ENCODE peak calls at places on chromosomes 2 and 18, in four cellular contexts. One of them, this sample, is unnamed. For H3K79me2, the result is how much of the 10 kb centered on the place peaks cover.

GRCh38 chr2:23850564-23851256 is 76.2 kb downstream of the ATAD2B start:
- DNase-seq in HCT116: no peak
- DNase-seq in H1: no peak
- DNase-seq in K562: no peak
- DNase-seq in this sample: no peak

GRCh38 chr2:239259173-239259572 is 141.6 kb downstream of the HDAC4 start:
- DNase-seq in K562: no peak
- DNase-seq in HCT116: no peak
- DNase-seq in H1: no peak
- DNase-seq in this sample: no peak

GRCh38 chr2:129862668-129863067 is 116.8 kb upstream of the RAB6C start:
- DNase-seq in HCT116: no peak
- DNase-seq in K562: no peak
- DNase-seq in H1: no peak
- DNase-seq in this sample: no peak

GRCh38 chr2:231604101-231604684 is 11.5 kb downstream of the TEX44 start:
- DNase-seq in K562: no peak
- DNase-seq in H1: no peak
- DNase-seq in HCT116: no peak
- DNase-seq in this sample: peak

GRCh38 chr18:23847321-23847986 is 158.2 kb downstream of the LAMA3 start:
- DNase-seq in H1: no peak
- DNase-seq in K562: no peak
- DNase-seq in HCT116: no peak
- DNase-seq in this sample: peak

GRCh38 chr2:136383161-136383560 is 265.2 kb upstream of the CXCR4 start:
- DNase-seq in K562: no peak
- DNase-seq in H1: no peak
- DNase-seq in HCT116: no peak
- DNase-seq in this sample: no peak

GRCh38 chr2:5692561-5693287 is 540 bp downstream of the SOX11 start:
- DNase-seq in K562: no peak
- DNase-seq in HCT116: no peak
- DNase-seq in H1: no peak
- DNase-seq in this sample: no peak

GRCh38 chr18:76306685-76307292 is 188.3 kb downstream of the ZNF516 start:
- DNase-seq in K562: peak
- DNase-seq in H1: no peak
- DNase-seq in HCT116: peak
- DNase-seq in this sample: no peak

GRCh38 chr2:76721226-76721625 is 801.0 kb downstream of the LRRTM4 start:
- DNase-seq in H1: no peak
- DNase-seq in K562: no peak
- DNase-seq in HCT116: no peak
- DNase-seq in this sample: no peak

GRCh38 chr2:219124379-219125110 is 36.1 kb downstream of the NHEJ1 start:
- DNase-seq in H1: no peak
- DNase-seq in HCT116: no peak
- DNase-seq in K562: peak
- DNase-seq in this sample: no peak

GRCh38 chr2:178211943-178212342 is 17.6 kb downstream of the OSBPL6 start:
- DNase-seq in HCT116: no peak
- DNase-seq in K562: no peak
- DNase-seq in H1: peak
- DNase-seq in this sample: no peak

GRCh38 chr2:174350018-174350417 is 15.3 kb downstream of the SP9 start:
- DNase-seq in K562: no peak
- DNase-seq in HCT116: no peak
- DNase-seq in H1: no peak
- DNase-seq in this sample: no peak

GRCh38 chr18:5463390-5463789 is 80.4 kb downstream of the EPB41L3 start:
- DNase-seq in H1: no peak
- DNase-seq in HCT116: no peak
- DNase-seq in K562: no peak
- DNase-seq in this sample: no peak

GRCh38 chr2:26438926-26439325 is 37.2 kb downstream of the DRC1 start:
- DNase-seq in H1: no peak
- DNase-seq in HCT116: no peak
- DNase-seq in K562: no peak
- DNase-seq in this sample: no peak

GRCh38 chr2:241340621-241341163 is 15.4 kb upstream of the FARP2 start:
- DNase-seq in K562: no peak
- DNase-seq in H1: no peak
- DNase-seq in HCT116: no peak
- DNase-seq in this sample: no peak
- TF ChIP-seq SRF in K562: no peak
- TF ChIP-seq SRF in H1: no peak
- TF ChIP-seq SRF in HCT116: no peak
- TF ChIP-seq SRF in this sample: no peak

GRCh38 chr2:203688798-203689197 is 17.6 kb upstream of the CD28 start:
- DNase-seq in K562: no peak
- DNase-seq in H1: no peak
- DNase-seq in HCT116: no peak
- DNase-seq in this sample: no peak
- TF ChIP-seq RAD21 in K562: no peak
- TF ChIP-seq RAD21 in H1: no peak
- TF ChIP-seq RAD21 in HCT116: no peak
- TF ChIP-seq RAD21 in this sample: no peak

GRCh38 chr2:161159829-161160225 is 401 bp upstream of the TANK start:
- DNase-seq in K562: no peak
- DNase-seq in HCT116: no peak
- DNase-seq in H1: no peak
- DNase-seq in this sample: no peak

GRCh38 chr2:161158882-161159281 is 1.3 kb upstream of the TANK start:
- DNase-seq in H1: no peak
- DNase-seq in HCT116: no peak
- DNase-seq in K562: no peak
- DNase-seq in this sample: no peak

GRCh38 chr2:161163438-161163837 is 3.2 kb downstream of the TANK start:
- DNase-seq in K562: no peak
- DNase-seq in H1: no peak
- DNase-seq in HCT116: no peak
- DNase-seq in this sample: no peak

GRCh38 chr2:161161074-161161577 is 898 bp downstream of the TANK start:
- DNase-seq in HCT116: no peak
- DNase-seq in K562: no peak
- DNase-seq in H1: no peak
- DNase-seq in this sample: peak

DNA sequence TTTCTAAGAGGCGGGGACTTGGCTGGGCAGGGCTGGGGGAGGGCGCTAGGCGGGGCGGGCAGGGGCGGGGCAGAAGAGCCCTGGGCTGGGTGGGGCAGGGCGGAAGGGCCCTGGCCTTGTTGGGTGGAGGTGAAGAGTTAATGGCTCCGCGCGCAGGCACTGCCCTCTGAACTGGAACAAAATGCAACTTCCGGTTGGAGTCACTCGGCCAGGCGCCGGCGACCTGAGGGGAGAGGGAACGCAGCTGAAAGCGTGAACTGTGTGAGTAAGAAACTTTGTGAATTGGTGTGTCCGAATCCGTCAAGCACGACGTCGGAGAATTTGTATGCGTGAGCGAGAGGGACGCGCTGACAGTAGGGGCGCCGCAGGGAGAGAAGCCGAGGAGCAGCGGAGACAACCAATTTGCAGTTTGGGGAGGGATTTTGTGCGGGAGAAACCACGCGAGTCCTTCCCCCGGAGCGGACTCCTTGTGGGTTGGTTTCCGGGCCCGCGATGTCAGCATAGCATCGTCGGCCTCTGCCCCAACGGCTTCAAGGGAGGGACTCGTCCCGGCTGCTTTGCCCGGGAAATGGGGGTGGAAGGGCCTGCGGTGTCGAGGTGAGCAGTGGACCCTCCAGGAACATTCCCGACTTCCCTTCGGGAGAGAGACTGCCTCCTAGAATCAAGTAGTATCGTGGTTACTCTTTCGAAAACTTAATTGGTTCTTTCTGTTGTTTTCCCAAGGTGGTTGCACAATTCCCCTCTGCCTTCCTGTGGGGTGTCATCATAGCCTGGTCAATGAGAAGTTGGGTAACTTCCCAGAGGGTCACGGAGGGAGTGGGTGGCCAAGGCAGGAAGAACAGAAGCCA is at the start of gene TANK:
- DNase-seq in H1: peak
- DNase-seq in K562: peak
- DNase-seq in HCT116: peak
- DNase-seq in this sample: peak
- H3K79me2 ChIP-seq in H1: under half
- H3K79me2 ChIP-seq in K562: half or more
- H3K79me2 ChIP-seq in HCT116: half or more
- H3K79me2 ChIP-seq in this sample: under half

GRCh38 chr18:22467760-22468553 is 50.2 kb upstream of the CTAGE1 start:
- DNase-seq in H1: no peak
- DNase-seq in K562: no peak
- DNase-seq in HCT116: peak
- DNase-seq in this sample: no peak
- TF ChIP-seq SRF in H1: no peak
- TF ChIP-seq SRF in K562: no peak
- TF ChIP-seq SRF in HCT116: no peak
- TF ChIP-seq SRF in this sample: no peak